ENCODE peak calls at places on chromosomes 5 and 9, in eight cellular contexts. S is sigmoid colon, O is left ventricle myocardium inferior, J is tibial nerve, I is keratinocyte, R is fibroblast of lung, B is pancreas, V is AG04450. Y is an unnamed sample.

GRCh38 chr5:127813633-127814171 is 110.5 kb downstream of the CCDC192 start:
- DNase-seq in S (no peak), O (no peak), J (no peak), I (peak; percentile 44), R (peak; percentile 72), B (no peak), V (no peak), Y (peak; percentile 53)

GRCh38 chr5:116734717-116735072 is 160.1 kb upstream of the SEMA6A start:
- DNase-seq in S (no peak), O (no peak), J (no peak), I (no peak), R (no peak), B (no peak), V (no peak), Y (no peak)

GRCh38 chr5:58156977-58157701 is 302.7 kb downstream of the PLK2 start:
- DNase-seq in S (no peak), O (peak; percentile 16), J (no peak), I (no peak), R (no peak), B (peak; percentile 10), V (no peak), Y (no peak)

GRCh38 chr5:150320048-150320555 is 17.4 kb upstream of the ARSI start:
- DNase-seq in S (peak; percentile 95), O (peak; percentile 56), J (peak; percentile 89), I (peak; percentile 57), R (peak; percentile 93), B (peak; percentile 51), V (no peak), Y (no peak)

GRCh38 chr9:18788256-18788655 is 244.8 kb downstream of the SAXO1 start:
- DNase-seq in S (no peak), O (no peak), J (no peak), I (no peak), R (no peak), B (no peak), V (no peak), Y (no peak)

GRCh38 chr5:141121985-141122384 is 367 bp downstream of the PCDHB4 start:
- DNase-seq in S (no peak), O (no peak), J (no peak), I (no peak), R (no peak), B (no peak), V (no peak), Y (no peak)

GRCh38 chr5:2093859-2094615 is 211.3 kb upstream of the IRX4 start:
- DNase-seq in S (no peak), O (no peak), J (no peak), I (no peak), R (peak; percentile 99), B (no peak), V (peak; percentile 51), Y (no peak)

GRCh38 chr5:83374547-83374946 is 97.0 kb upstream of the VCAN start:
- DNase-seq in S (peak; percentile 64), O (no peak), J (peak; percentile 63), I (no peak), R (peak; percentile 79), B (no peak), V (no peak), Y (no peak)

GRCh38 chr9:4862506-4863250 is 69.9 kb downstream of the RCL1 start:
- DNase-seq in S (peak; percentile 66), O (no peak), J (no peak), I (no peak), R (peak; percentile 19), B (no peak), V (no peak), Y (no peak)

GRCh38 chr9:77392328-77392727 is 215.0 kb downstream of the VPS13A start:
- DNase-seq in S (no peak), O (no peak), J (no peak), I (no peak), R (no peak), B (no peak), V (no peak), Y (no peak)

GRCh38 chr5:58491216-58491892 is at the start of gene GAPT:
- DNase-seq in S (no peak), O (no peak), J (no peak), I (no peak), R (no peak), B (no peak), V (no peak), Y (no peak)

GRCh38 chr9:127011772-127012171 is 97.2 kb downstream of the RALGPS1 start:
- DNase-seq in S (peak; percentile 50), O (no peak), J (no peak), I (no peak), R (no peak), B (no peak), V (no peak), Y (no peak)

GRCh38 chr5:145244788-145245187 is 590.4 kb downstream of the PRELID2 start:
- DNase-seq in S (no peak), O (no peak), J (no peak), I (no peak), R (peak; percentile 51), B (no peak), V (no peak), Y (peak; percentile 19)

GRCh38 chr9:83154087-83154736 is 91.3 kb upstream of the RASEF start:
- DNase-seq in S (no peak), O (no peak), J (no peak), I (no peak), R (peak; percentile 0), B (peak; percentile 85), V (no peak), Y (peak; percentile 3)

DNA sequence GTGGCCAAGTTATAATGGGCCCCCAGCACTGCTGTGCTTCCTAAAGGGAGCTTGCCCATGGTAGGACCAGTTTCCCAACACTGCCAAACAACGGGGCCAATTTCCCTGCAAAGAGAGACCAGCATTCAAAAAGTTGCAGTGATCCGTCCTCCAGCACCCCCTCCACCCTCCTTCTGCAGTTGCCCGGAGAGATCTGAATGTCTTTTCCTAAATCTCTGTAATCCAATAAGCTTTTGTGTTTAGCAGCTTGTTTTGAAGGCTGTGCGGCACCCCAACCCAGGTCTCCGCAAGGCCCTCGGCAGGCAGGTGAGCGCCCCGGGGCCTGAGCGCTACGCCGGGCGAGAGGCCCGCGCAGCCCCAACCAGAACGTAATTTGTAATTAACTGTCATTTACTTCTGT is 366.8 kb upstream of the IRX2 start:
- DNase-seq in S (no peak), O (no peak), J (no peak), I (no peak), R (no peak), B (no peak), V (no peak), Y (no peak)
- H3K4me3 ChIP-seq in S (no peak overlapping the region), O (no peak overlapping the region), J (no peak overlapping the region), I (no peak overlapping the region), R (no peak overlapping the region), B (no peak overlapping the region), V (no peak overlapping the region), Y (no peak overlapping the region)

GRCh38 chr9:129142115-129142514 is 30.9 kb downstream of the PTPA start:
- DNase-seq in S (no peak), O (no peak), J (no peak), I (no peak), R (no peak), B (no peak), V (no peak), Y (no peak)
- H3K4me3 ChIP-seq in S (peak overlapping the region; percentile 59), O (peak overlapping the region; percentile 71), J (no peak overlapping the region), I (no peak overlapping the region), R (peak overlapping the region; percentile 69), B (no peak overlapping the region), V (peak overlapping the region; percentile 45), Y (peak overlapping the region; percentile 29)

GRCh38 chr5:137498736-137499505 is at the start of gene SPOCK1:
- DNase-seq in S (peak; percentile 83), O (peak; percentile 72), J (peak; percentile 69), I (no peak), R (peak; percentile 61), B (peak; percentile 79), V (no peak), Y (no peak)
- H3K4me3 ChIP-seq in S (peak within 1 kb of the TSS; percentile 71), O (peak within 1 kb of the TSS; percentile 68), J (peak within 1 kb of the TSS; percentile 28), I (peak within 1 kb of the TSS; percentile 36), R (peak within 1 kb of the TSS; percentile 77), B (peak within 1 kb of the TSS; percentile 28), V (peak within 1 kb of the TSS; percentile 62), Y (peak within 1 kb of the TSS; percentile 81)

GRCh38 chr9:71761938-71762353 is 6.4 kb downstream of the CEMIP2 start:
- DNase-seq in S (no peak), O (no peak), J (no peak), I (no peak), R (no peak), B (no peak), V (no peak), Y (no peak)

GRCh38 chr9:71762900-71763653 is 5.2 kb downstream of the CEMIP2 start:
- DNase-seq in S (no peak), O (no peak), J (no peak), I (no peak), R (peak; percentile 42), B (no peak), V (no peak), Y (peak; percentile 61)

GRCh38 chr9:71765693-71766092 is 2.6 kb downstream of the CEMIP2 start:
- DNase-seq in S (no peak), O (no peak), J (no peak), I (no peak), R (peak; percentile 46), B (no peak), V (no peak), Y (no peak)

GRCh38 chr9:71764438-71764837 is 3.9 kb downstream of the CEMIP2 start:
- DNase-seq in S (no peak), O (no peak), J (no peak), I (no peak), R (no peak), B (no peak), V (no peak), Y (no peak)

DNA sequence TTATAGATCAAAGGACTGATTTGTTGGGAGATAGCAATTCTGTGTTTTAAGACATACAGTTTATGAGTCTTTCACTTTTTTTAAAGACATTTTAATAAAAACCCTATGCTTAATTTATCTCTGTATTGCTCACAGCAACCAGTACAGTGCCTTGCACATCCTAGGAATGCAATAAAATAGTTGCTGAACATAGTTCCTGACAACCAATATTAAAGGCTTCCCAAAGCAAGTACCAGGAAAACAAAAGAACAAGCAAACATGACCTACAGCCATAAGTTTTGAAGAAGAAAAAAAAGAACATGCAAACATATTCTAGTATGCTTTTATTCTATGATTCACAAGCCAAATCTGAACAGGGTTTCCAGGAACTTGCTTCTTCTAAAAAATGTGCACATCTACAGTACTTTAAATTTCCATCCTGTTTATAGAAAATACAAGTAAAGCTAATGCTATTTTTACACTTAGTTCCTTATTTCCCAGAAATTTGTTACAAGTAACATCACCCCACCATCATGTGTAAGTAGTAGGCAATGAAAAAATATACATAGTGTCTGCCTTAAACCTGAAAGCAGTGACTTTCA is 4.5 kb downstream of the CEMIP2 start:
- DNase-seq in S (no peak), O (no peak), J (no peak), I (no peak), R (peak; percentile 34), B (no peak), V (no peak), Y (peak; percentile 28)
- H3K4me3 ChIP-seq in S (no peak overlapping the region), O (no peak overlapping the region), J (no peak overlapping the region), I (no peak overlapping the region), R (peak overlapping the region; percentile 2), B (no peak overlapping the region), V (peak overlapping the region; percentile 27), Y (no peak overlapping the region)

Y was measured in AG04449.